ENCODE peak calls at places on chromosomes 11 and 22, in five cellular contexts. J is activated T-helper 1 cell treated with anti-CD3 and anti-CD28 coated beads, Interleukin-2, amount 50 U/mL, for 16 hours; P is stimulated activated CD4-positive, alpha-beta T cell treated with anti-CD3 and anti-CD28 coated beads, Interleukin-1b, Interleukin-23, amount 100 ng/mL, for 1 hour; A is kidney; C is T follicular helper cell. Z is an unnamed sample.

GRCh38 chr11:78149646-78150045 is 10.2 kb upstream of the ALG8 start:
- DNase-seq in C (no peak), P (no peak), J (no peak), A (no peak), Z (peak)

GRCh38 chr11:65316979-65317786 is 2.5 kb downstream of the CDC42EP2 start:
- DNase-seq in P (no peak), A (peak), C (no peak), J (no peak), Z (peak)

GRCh38 chr11:27820249-27820648 is 120.0 kb upstream of the BDNF start:
- DNase-seq in C (no peak), P (no peak), J (no peak), A (no peak), Z (no peak)

GRCh38 chr11:33802414-33802950 is 28.2 kb upstream of the FBXO3 start:
- DNase-seq in C (no peak), P (no peak), J (no peak), A (peak), Z (peak)

GRCh38 chr11:26676641-26677040 is 45.2 kb downstream of the SLC5A12 start:
- DNase-seq in A (no peak), C (no peak), J (no peak), P (no peak), Z (no peak)

GRCh38 chr22:17143826-17144225 is 15.3 kb downstream of the HDHD5 start:
- DNase-seq in C (no peak), P (no peak), A (no peak), J (no peak), Z (no peak)

GRCh38 chr11:113906038-113906437 is 1.4 kb downstream of the HTR3B start:
- DNase-seq in J (no peak), P (no peak), C (no peak), A (no peak), Z (no peak)

GRCh38 chr22:39494471-39495120 is 7.5 kb upstream of the MIEF1 start:
- DNase-seq in J (no peak), A (peak), P (no peak), C (no peak), Z (no peak)

GRCh38 chr11:17915500-17916143 is 97.2 kb downstream of the SERGEF start:
- DNase-seq in J (no peak), A (no peak), C (no peak), P (no peak), Z (no peak)

GRCh38 chr22:30212363-30212995 is 34.1 kb downstream of the LIF start:
- DNase-seq in A (peak), J (no peak), C (no peak), P (no peak), Z (peak)

GRCh38 chr11:46414466-46414796 is 22.9 kb upstream of the CHRM4 start:
- DNase-seq in P (no peak), J (no peak), A (no peak), C (no peak), Z (no peak)

GRCh38 chr22:32536352-32536751 is 61.7 kb downstream of the FBXO7 start:
- DNase-seq in C (no peak), A (no peak), P (no peak), J (no peak), Z (no peak)

GRCh38 chr11:8531312-8531711 is 62.7 kb downstream of the STK33 start:
- DNase-seq in A (no peak), P (no peak), C (no peak), J (no peak), Z (no peak)

GRCh38 chr11:28836285-28837081 is 728.3 kb downstream of the METTL15 start:
- DNase-seq in J (no peak), A (no peak), P (no peak), C (no peak), Z (peak)

GRCh38 chr22:41638748-41639147 is 17.7 kb downstream of the XRCC6 start:
- DNase-seq in P (no peak), A (no peak), J (no peak), C (no peak), Z (no peak)